ENCODE peak calls at places on chromosomes 1 and 21, in seven cellular contexts. One of them, this sample, is unnamed.

GRCh38 chr1:226674892-226675719 is 64.0 kb downstream of the ITPKB start:
- DNase-seq in MM.1S: no peak
- DNase-seq in neural progenitor cell: no peak
- DNase-seq in GM23338: no peak
- DNase-seq in OCI-LY7: peak; percentile 97
- DNase-seq in GM23248: no peak
- DNase-seq in PC-3: no peak
- DNase-seq in this sample: no peak

GRCh38 chr1:115815694-115816093 is 25.2 kb downstream of the NHLH2 start:
- DNase-seq in OCI-LY7: no peak
- DNase-seq in neural progenitor cell: no peak
- DNase-seq in GM23248: no peak
- DNase-seq in MM.1S: no peak
- DNase-seq in GM23338: no peak
- DNase-seq in PC-3: peak; percentile 41
- DNase-seq in this sample: no peak

GRCh38 chr1:119115301-119115700 is 25.2 kb downstream of the WARS2 start:
- DNase-seq in PC-3: no peak
- DNase-seq in GM23248: no peak
- DNase-seq in OCI-LY7: no peak
- DNase-seq in GM23338: no peak
- DNase-seq in neural progenitor cell: no peak
- DNase-seq in MM.1S: no peak
- DNase-seq in this sample: no peak

GRCh38 chr1:222329493-222330045 is 218.3 kb downstream of the HHIPL2 start:
- DNase-seq in neural progenitor cell: no peak
- DNase-seq in GM23338: no peak
- DNase-seq in MM.1S: no peak
- DNase-seq in GM23248: no peak
- DNase-seq in OCI-LY7: peak; percentile 0
- DNase-seq in PC-3: peak; percentile 29
- DNase-seq in this sample: no peak

GRCh38 chr1:169495050-169495740 is 9.5 kb upstream of the SLC19A2 start:
- DNase-seq in GM23338: no peak
- DNase-seq in GM23248: peak; percentile 32
- DNase-seq in MM.1S: no peak
- DNase-seq in OCI-LY7: no peak
- DNase-seq in neural progenitor cell: no peak
- DNase-seq in PC-3: no peak
- DNase-seq in this sample: no peak

GRCh38 chr21:16186742-16187141 is 457.0 kb downstream of the USP25 start:
- DNase-seq in OCI-LY7: no peak
- DNase-seq in PC-3: no peak
- DNase-seq in GM23338: no peak
- DNase-seq in GM23248: no peak
- DNase-seq in neural progenitor cell: no peak
- DNase-seq in MM.1S: no peak
- DNase-seq in this sample: no peak

GRCh38 chr1:174968750-174969244 is 30.9 kb upstream of the CACYBP start:
- DNase-seq in GM23338: no peak
- DNase-seq in GM23248: peak; percentile 29
- DNase-seq in PC-3: peak; percentile 65
- DNase-seq in MM.1S: peak; percentile 96
- DNase-seq in neural progenitor cell: no peak
- DNase-seq in OCI-LY7: peak; percentile 37
- DNase-seq in this sample: no peak

GRCh38 chr1:228285661-228286504 is 78.0 kb downstream of the OBSCN start:
- DNase-seq in GM23248: no peak
- DNase-seq in PC-3: no peak
- DNase-seq in GM23338: no peak
- DNase-seq in MM.1S: no peak
- DNase-seq in OCI-LY7: no peak
- DNase-seq in neural progenitor cell: no peak
- DNase-seq in this sample: no peak

GRCh38 chr1:206691604-206692003 is 6.9 kb downstream of the MAPKAPK2 start:
- DNase-seq in GM23338: no peak
- DNase-seq in OCI-LY7: no peak
- DNase-seq in neural progenitor cell: no peak
- DNase-seq in GM23248: peak; percentile 48
- DNase-seq in MM.1S: no peak
- DNase-seq in PC-3: no peak
- DNase-seq in this sample: no peak

GRCh38 chr1:47416319-47417128 is 439 bp downstream of the FOXE3 start:
- DNase-seq in neural progenitor cell: peak; percentile 68
- DNase-seq in OCI-LY7: no peak
- DNase-seq in PC-3: no peak
- DNase-seq in MM.1S: no peak
- DNase-seq in GM23248: peak; percentile 45
- DNase-seq in GM23338: peak; percentile 58
- DNase-seq in this sample: no peak

GRCh38 chr1:167635233-167635648 is 5.2 kb downstream of the RCSD1 start:
- DNase-seq in neural progenitor cell: peak; percentile 87
- DNase-seq in PC-3: no peak
- DNase-seq in GM23248: peak; percentile 33
- DNase-seq in GM23338: peak; percentile 85
- DNase-seq in MM.1S: no peak
- DNase-seq in OCI-LY7: no peak
- DNase-seq in this sample: peak; percentile 21

GRCh38 chr21:37433441-37433840 is 66.9 kb downstream of the DYRK1A start:
- DNase-seq in GM23338: no peak
- DNase-seq in MM.1S: no peak
- DNase-seq in GM23248: no peak
- DNase-seq in OCI-LY7: no peak
- DNase-seq in PC-3: no peak
- DNase-seq in neural progenitor cell: no peak
- DNase-seq in this sample: no peak

GRCh38 chr21:33572350-33572749 is 16.1 kb downstream of the DONSON start:
- DNase-seq in OCI-LY7: no peak
- DNase-seq in MM.1S: no peak
- DNase-seq in GM23248: no peak
- DNase-seq in neural progenitor cell: no peak
- DNase-seq in GM23338: no peak
- DNase-seq in PC-3: no peak
- DNase-seq in this sample: no peak

GRCh38 chr1:119729044-119729443 is 17.3 kb downstream of the PHGDH start:
- DNase-seq in OCI-LY7: no peak
- DNase-seq in GM23248: no peak
- DNase-seq in MM.1S: no peak
- DNase-seq in GM23338: no peak
- DNase-seq in neural progenitor cell: no peak
- DNase-seq in PC-3: no peak
- DNase-seq in this sample: no peak

GRCh38 chr1:219184337-219184736 is 10.7 kb downstream of the LYPLAL1 start:
- DNase-seq in GM23248: no peak
- DNase-seq in PC-3: no peak
- DNase-seq in neural progenitor cell: no peak
- DNase-seq in OCI-LY7: no peak
- DNase-seq in GM23338: no peak
- DNase-seq in MM.1S: no peak
- DNase-seq in this sample: no peak

GRCh38 chr1:54456921-54457529 is 50.8 kb upstream of the SSBP3 start:
- DNase-seq in GM23248: peak; percentile 25
- DNase-seq in PC-3: no peak
- DNase-seq in GM23338: no peak
- DNase-seq in neural progenitor cell: no peak
- DNase-seq in MM.1S: no peak
- DNase-seq in OCI-LY7: no peak
- DNase-seq in this sample: no peak

DNA sequence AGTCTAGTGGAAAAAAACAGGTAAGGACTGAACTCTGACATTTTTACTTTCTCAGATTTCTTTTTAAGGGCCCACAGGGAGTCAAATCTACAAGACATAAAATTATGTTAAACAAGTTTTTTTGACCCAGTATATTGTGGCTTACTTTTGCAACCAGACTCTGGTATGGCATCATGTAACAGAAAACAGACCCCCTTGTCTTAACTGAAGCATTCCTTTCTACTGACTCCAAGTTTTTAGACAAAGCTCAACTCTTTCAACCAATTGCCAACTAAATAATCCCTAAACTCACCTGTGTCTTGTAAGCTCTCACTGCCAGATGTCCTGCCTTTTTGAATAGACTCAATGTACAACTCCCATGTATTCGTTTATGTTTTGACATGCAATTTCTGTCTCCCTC is 64.3 kb downstream of the FASLG start:
- DNase-seq in GM23338: no peak
- DNase-seq in MM.1S: no peak
- DNase-seq in OCI-LY7: no peak
- DNase-seq in GM23248: no peak
- DNase-seq in neural progenitor cell: no peak
- DNase-seq in PC-3: peak; percentile 68
- DNase-seq in this sample: no peak
- TF ChIP-seq EZH2phosphoT487 in GM23338: no peak
- TF ChIP-seq EZH2phosphoT487 in MM.1S: no peak
- TF ChIP-seq EZH2phosphoT487 in OCI-LY7: no peak
- TF ChIP-seq EZH2phosphoT487 in GM23248: no peak
- TF ChIP-seq EZH2phosphoT487 in neural progenitor cell: no peak
- TF ChIP-seq EZH2phosphoT487 in PC-3: no peak
- TF ChIP-seq EZH2phosphoT487 in this sample: no peak

GRCh38 chr1:192805832-192806323 is 3.0 kb upstream of the RGS2 start:
- DNase-seq in PC-3: peak; percentile 91
- DNase-seq in GM23338: peak; percentile 50
- DNase-seq in neural progenitor cell: peak; percentile 36
- DNase-seq in GM23248: peak; percentile 93
- DNase-seq in MM.1S: peak; percentile 69
- DNase-seq in OCI-LY7: peak; percentile 73
- DNase-seq in this sample: peak; percentile 85
- TF ChIP-seq EZH2phosphoT487 in PC-3: no peak
- TF ChIP-seq EZH2phosphoT487 in GM23338: no peak
- TF ChIP-seq EZH2phosphoT487 in neural progenitor cell: no peak
- TF ChIP-seq EZH2phosphoT487 in GM23248: no peak
- TF ChIP-seq EZH2phosphoT487 in MM.1S: no peak
- TF ChIP-seq EZH2phosphoT487 in OCI-LY7: no peak
- TF ChIP-seq EZH2phosphoT487 in this sample: no peak

DNA sequence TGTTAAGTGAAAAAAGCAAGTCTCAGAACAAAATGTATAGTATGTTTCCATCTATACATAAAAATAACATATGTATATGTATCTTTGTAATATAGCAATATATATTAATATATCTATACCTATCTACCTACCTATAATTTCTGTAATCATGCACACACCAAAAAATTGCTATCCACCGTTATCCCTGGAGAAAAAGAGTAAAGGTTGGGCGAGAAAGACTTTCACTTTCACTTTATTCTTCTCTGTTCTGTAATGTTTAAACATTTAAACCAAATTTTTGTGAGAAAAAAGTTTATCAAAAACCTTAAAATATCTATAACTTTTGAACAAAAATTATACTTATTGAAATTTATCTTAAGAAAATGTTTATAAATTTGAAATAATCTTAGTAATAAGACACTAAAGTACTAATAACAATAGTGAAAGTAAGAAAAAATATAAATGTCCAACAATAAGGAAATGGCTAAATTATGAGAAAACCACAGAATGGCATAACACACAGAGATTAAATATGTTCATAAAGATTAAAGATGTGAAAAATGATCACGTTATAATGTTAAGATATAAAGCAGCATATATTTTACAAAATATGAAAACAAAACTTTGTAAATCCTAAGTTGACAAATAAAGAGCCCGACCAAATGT is 74.0 kb upstream of the LRRC53 start:
- DNase-seq in MM.1S: no peak
- DNase-seq in OCI-LY7: no peak
- DNase-seq in GM23338: no peak
- DNase-seq in PC-3: no peak
- DNase-seq in GM23248: peak; percentile 2
- DNase-seq in neural progenitor cell: no peak
- DNase-seq in this sample: no peak
- TF ChIP-seq EZH2phosphoT487 in MM.1S: no peak
- TF ChIP-seq EZH2phosphoT487 in OCI-LY7: no peak
- TF ChIP-seq EZH2phosphoT487 in GM23338: no peak
- TF ChIP-seq EZH2phosphoT487 in PC-3: no peak
- TF ChIP-seq EZH2phosphoT487 in GM23248: no peak
- TF ChIP-seq EZH2phosphoT487 in neural progenitor cell: no peak
- TF ChIP-seq EZH2phosphoT487 in this sample: no peak

GRCh38 chr1:27418326-27418761 is 25.9 kb downstream of the GPR3 start:
- DNase-seq in neural progenitor cell: no peak
- DNase-seq in OCI-LY7: no peak
- DNase-seq in GM23338: no peak
- DNase-seq in GM23248: peak; percentile 97
- DNase-seq in MM.1S: peak; percentile 85
- DNase-seq in PC-3: peak; percentile 71
- DNase-seq in this sample: peak; percentile 92
- TF ChIP-seq EZH2phosphoT487 in neural progenitor cell: no peak
- TF ChIP-seq EZH2phosphoT487 in OCI-LY7: no peak
- TF ChIP-seq EZH2phosphoT487 in GM23338: no peak
- TF ChIP-seq EZH2phosphoT487 in GM23248: no peak
- TF ChIP-seq EZH2phosphoT487 in MM.1S: no peak
- TF ChIP-seq EZH2phosphoT487 in PC-3: no peak
- TF ChIP-seq EZH2phosphoT487 in this sample: no peak

GRCh38 chr21:44065428-44065827 is 41.8 kb upstream of the PWP2 start:
- DNase-seq in PC-3: no peak
- DNase-seq in OCI-LY7: no peak
- DNase-seq in GM23248: no peak
- DNase-seq in neural progenitor cell: no peak
- DNase-seq in MM.1S: no peak
- DNase-seq in GM23338: no peak
- DNase-seq in this sample: no peak
- TF ChIP-seq EZH2phosphoT487 in PC-3: no peak
- TF ChIP-seq EZH2phosphoT487 in OCI-LY7: no peak
- TF ChIP-seq EZH2phosphoT487 in GM23248: no peak
- TF ChIP-seq EZH2phosphoT487 in neural progenitor cell: no peak
- TF ChIP-seq EZH2phosphoT487 in MM.1S: no peak
- TF ChIP-seq EZH2phosphoT487 in GM23338: no peak
- TF ChIP-seq EZH2phosphoT487 in this sample: no peak

This sample was measured in hepatocyte.